ENCODE peak calls at places on chromosome 12, in seven cellular contexts. One of them, this sample, is unnamed.

GRCh38 chr12:10385181-10385613 is 4.6 kb downstream of the KLRK1 start:
- DNase-seq in lower lobe of right lung: no peak
- DNase-seq in esophagus squamous epithelium: no peak
- DNase-seq in upper lobe of right lung: no peak
- DNase-seq in Peyer's patch: no peak
- DNase-seq in neural progenitor cell: no peak
- DNase-seq in fibroblast of lung: peak; percentile 89
- DNase-seq in this sample: no peak

GRCh38 chr12:78866518-78866917 is 1.9 kb downstream of the SYT1 start:
- DNase-seq in lower lobe of right lung: no peak
- DNase-seq in upper lobe of right lung: no peak
- DNase-seq in fibroblast of lung: peak; percentile 15
- DNase-seq in neural progenitor cell: no peak
- DNase-seq in Peyer's patch: no peak
- DNase-seq in esophagus squamous epithelium: no peak
- DNase-seq in this sample: no peak

GRCh38 chr12:10341892-10342509 is 34.3 kb downstream of the KLRD1 start:
- DNase-seq in upper lobe of right lung: no peak
- DNase-seq in fibroblast of lung: no peak
- DNase-seq in lower lobe of right lung: no peak
- DNase-seq in neural progenitor cell: no peak
- DNase-seq in Peyer's patch: no peak
- DNase-seq in esophagus squamous epithelium: no peak
- DNase-seq in this sample: no peak

GRCh38 chr12:131892711-131893604 is 1.5 kb upstream of the ULK1 start:
- DNase-seq in Peyer's patch: no peak
- DNase-seq in lower lobe of right lung: no peak
- DNase-seq in esophagus squamous epithelium: no peak
- DNase-seq in fibroblast of lung: no peak
- DNase-seq in neural progenitor cell: no peak
- DNase-seq in upper lobe of right lung: no peak
- DNase-seq in this sample: no peak

GRCh38 chr12:109615556-109616229 is 42.1 kb downstream of the MVK start:
- DNase-seq in fibroblast of lung: no peak
- DNase-seq in esophagus squamous epithelium: no peak
- DNase-seq in Peyer's patch: no peak
- DNase-seq in lower lobe of right lung: no peak
- DNase-seq in neural progenitor cell: no peak
- DNase-seq in upper lobe of right lung: no peak
- DNase-seq in this sample: no peak

GRCh38 chr12:20426191-20426590 is 57.9 kb downstream of the PDE3A start:
- DNase-seq in esophagus squamous epithelium: no peak
- DNase-seq in lower lobe of right lung: no peak
- DNase-seq in fibroblast of lung: no peak
- DNase-seq in neural progenitor cell: no peak
- DNase-seq in Peyer's patch: no peak
- DNase-seq in upper lobe of right lung: no peak
- DNase-seq in this sample: no peak

GRCh38 chr12:89016970-89017778 is 335.1 kb downstream of the DUSP6 start:
- DNase-seq in lower lobe of right lung: no peak
- DNase-seq in fibroblast of lung: peak; percentile 62
- DNase-seq in neural progenitor cell: peak; percentile 83
- DNase-seq in upper lobe of right lung: peak; percentile 59
- DNase-seq in esophagus squamous epithelium: no peak
- DNase-seq in Peyer's patch: peak; percentile 48
- DNase-seq in this sample: no peak

GRCh38 chr12:189622-189962 is 24.4 kb downstream of the SLC6A12 start:
- DNase-seq in esophagus squamous epithelium: no peak
- DNase-seq in fibroblast of lung: no peak
- DNase-seq in lower lobe of right lung: peak; percentile 30
- DNase-seq in neural progenitor cell: no peak
- DNase-seq in upper lobe of right lung: no peak
- DNase-seq in Peyer's patch: no peak
- DNase-seq in this sample: no peak

GRCh38 chr12:153080-153746 is 60.7 kb downstream of the SLC6A12 start:
- DNase-seq in fibroblast of lung: peak; percentile 38
- DNase-seq in Peyer's patch: peak; percentile 86
- DNase-seq in upper lobe of right lung: peak; percentile 84
- DNase-seq in neural progenitor cell: peak; percentile 89
- DNase-seq in esophagus squamous epithelium: no peak
- DNase-seq in lower lobe of right lung: peak; percentile 80
- DNase-seq in this sample: peak; percentile 56

GRCh38 chr12:49892084-49892731 is 11.5 kb downstream of the FAIM2 start:
- DNase-seq in neural progenitor cell: no peak
- DNase-seq in fibroblast of lung: no peak
- DNase-seq in upper lobe of right lung: no peak
- DNase-seq in lower lobe of right lung: no peak
- DNase-seq in Peyer's patch: no peak
- DNase-seq in esophagus squamous epithelium: no peak
- DNase-seq in this sample: no peak

GRCh38 chr12:129605666-129606065 is 298.2 kb downstream of the TMEM132D start:
- DNase-seq in upper lobe of right lung: no peak
- DNase-seq in fibroblast of lung: peak; percentile 49
- DNase-seq in lower lobe of right lung: no peak
- DNase-seq in neural progenitor cell: peak; percentile 36
- DNase-seq in Peyer's patch: no peak
- DNase-seq in esophagus squamous epithelium: no peak
- DNase-seq in this sample: no peak

GRCh38 chr12:121388421-121388981 is 11.4 kb upstream of the RNF34 start:
- DNase-seq in lower lobe of right lung: no peak
- DNase-seq in upper lobe of right lung: no peak
- DNase-seq in esophagus squamous epithelium: no peak
- DNase-seq in neural progenitor cell: no peak
- DNase-seq in fibroblast of lung: peak; percentile 86
- DNase-seq in Peyer's patch: no peak
- DNase-seq in this sample: no peak

GRCh38 chr12:60830381-60830780 is 1234.6 kb downstream of the SLC16A7 start:
- DNase-seq in esophagus squamous epithelium: no peak
- DNase-seq in Peyer's patch: no peak
- DNase-seq in fibroblast of lung: no peak
- DNase-seq in lower lobe of right lung: no peak
- DNase-seq in upper lobe of right lung: no peak
- DNase-seq in neural progenitor cell: no peak
- DNase-seq in this sample: no peak

GRCh38 chr12:62319058-62319457 is 58.9 kb downstream of the USP15 start:
- DNase-seq in neural progenitor cell: no peak
- DNase-seq in esophagus squamous epithelium: no peak
- DNase-seq in lower lobe of right lung: no peak
- DNase-seq in upper lobe of right lung: no peak
- DNase-seq in Peyer's patch: no peak
- DNase-seq in fibroblast of lung: no peak
- DNase-seq in this sample: no peak

GRCh38 chr12:43675048-43675904 is 83.3 kb downstream of the PUS7L start:
- DNase-seq in neural progenitor cell: no peak
- DNase-seq in esophagus squamous epithelium: no peak
- DNase-seq in upper lobe of right lung: no peak
- DNase-seq in Peyer's patch: no peak
- DNase-seq in fibroblast of lung: peak; percentile 7
- DNase-seq in lower lobe of right lung: peak; percentile 36
- DNase-seq in this sample: no peak

GRCh38 chr12:76023069-76023690 is 8.4 kb downstream of the PHLDA1 start:
- DNase-seq in esophagus squamous epithelium: no peak
- DNase-seq in lower lobe of right lung: no peak
- DNase-seq in upper lobe of right lung: no peak
- DNase-seq in neural progenitor cell: no peak
- DNase-seq in fibroblast of lung: no peak
- DNase-seq in Peyer's patch: no peak
- DNase-seq in this sample: no peak

GRCh38 chr12:65905941-65906471 is 81.7 kb downstream of the HMGA2 start:
- DNase-seq in neural progenitor cell: no peak
- DNase-seq in Peyer's patch: no peak
- DNase-seq in lower lobe of right lung: no peak
- DNase-seq in esophagus squamous epithelium: no peak
- DNase-seq in fibroblast of lung: no peak
- DNase-seq in upper lobe of right lung: no peak
- DNase-seq in this sample: no peak

GRCh38 chr12:50224026-50224692 is 57.0 kb upstream of the CERS5 start:
- DNase-seq in esophagus squamous epithelium: no peak
- DNase-seq in fibroblast of lung: peak; percentile 73
- DNase-seq in Peyer's patch: peak; percentile 67
- DNase-seq in neural progenitor cell: peak; percentile 38
- DNase-seq in lower lobe of right lung: no peak
- DNase-seq in upper lobe of right lung: no peak
- DNase-seq in this sample: peak; percentile 15

GRCh38 chr12:81086342-81086741 is 8.5 kb downstream of the ACSS3 start:
- DNase-seq in neural progenitor cell: peak; percentile 69
- DNase-seq in lower lobe of right lung: no peak
- DNase-seq in Peyer's patch: no peak
- DNase-seq in esophagus squamous epithelium: no peak
- DNase-seq in fibroblast of lung: no peak
- DNase-seq in upper lobe of right lung: no peak
- DNase-seq in this sample: no peak

GRCh38 chr12:6278439-6279255 is 31.8 kb upstream of the PLEKHG6 start:
- DNase-seq in fibroblast of lung: peak; percentile 74
- DNase-seq in esophagus squamous epithelium: no peak
- DNase-seq in neural progenitor cell: peak; percentile 92
- DNase-seq in Peyer's patch: peak; percentile 93
- DNase-seq in upper lobe of right lung: peak; percentile 96
- DNase-seq in lower lobe of right lung: peak; percentile 92
- DNase-seq in this sample: peak; percentile 78

GRCh38 chr12:52582971-52583456 is 9.4 kb upstream of the KRT74 start:
- DNase-seq in neural progenitor cell: peak; percentile 83
- DNase-seq in fibroblast of lung: peak; percentile 27
- DNase-seq in upper lobe of right lung: peak; percentile 66
- DNase-seq in Peyer's patch: peak; percentile 78
- DNase-seq in lower lobe of right lung: no peak
- DNase-seq in esophagus squamous epithelium: no peak
- DNase-seq in this sample: peak; percentile 62

GRCh38 chr12:68745376-68745903 is 536 bp upstream of the SLC35E3 start:
- DNase-seq in esophagus squamous epithelium: no peak
- DNase-seq in upper lobe of right lung: no peak
- DNase-seq in Peyer's patch: no peak
- DNase-seq in fibroblast of lung: no peak
- DNase-seq in lower lobe of right lung: no peak
- DNase-seq in neural progenitor cell: no peak
- DNase-seq in this sample: no peak

GRCh38 chr12:40970320-40970907 is 217.7 kb upstream of the PDZRN4 start:
- DNase-seq in upper lobe of right lung: no peak
- DNase-seq in neural progenitor cell: peak; percentile 26
- DNase-seq in fibroblast of lung: no peak
- DNase-seq in lower lobe of right lung: no peak
- DNase-seq in Peyer's patch: no peak
- DNase-seq in esophagus squamous epithelium: no peak
- DNase-seq in this sample: no peak
- TF ChIP-seq CTCF in upper lobe of right lung: no peak
- TF ChIP-seq CTCF in neural progenitor cell: peak; percentile 51
- TF ChIP-seq CTCF in fibroblast of lung: no peak
- TF ChIP-seq CTCF in lower lobe of right lung: no peak
- TF ChIP-seq CTCF in Peyer's patch: no peak
- TF ChIP-seq CTCF in esophagus squamous epithelium: no peak
- TF ChIP-seq CTCF in this sample: no peak

GRCh38 chr12:70744133-70744532 is 106.9 kb upstream of the PTPRB start:
- DNase-seq in Peyer's patch: no peak
- DNase-seq in fibroblast of lung: peak; percentile 41
- DNase-seq in neural progenitor cell: no peak
- DNase-seq in lower lobe of right lung: no peak
- DNase-seq in esophagus squamous epithelium: no peak
- DNase-seq in upper lobe of right lung: no peak
- DNase-seq in this sample: no peak
- H3K27ac ChIP-seq in Peyer's patch: no peak overlapping the region
- H3K27ac ChIP-seq in fibroblast of lung: no peak overlapping the region
- H3K27ac ChIP-seq in neural progenitor cell: no peak overlapping the region
- H3K27ac ChIP-seq in lower lobe of right lung: no peak overlapping the region
- H3K27ac ChIP-seq in esophagus squamous epithelium: no peak overlapping the region
- H3K27ac ChIP-seq in upper lobe of right lung: no peak overlapping the region
- H3K27ac ChIP-seq in this sample: no peak overlapping the region

DNA sequence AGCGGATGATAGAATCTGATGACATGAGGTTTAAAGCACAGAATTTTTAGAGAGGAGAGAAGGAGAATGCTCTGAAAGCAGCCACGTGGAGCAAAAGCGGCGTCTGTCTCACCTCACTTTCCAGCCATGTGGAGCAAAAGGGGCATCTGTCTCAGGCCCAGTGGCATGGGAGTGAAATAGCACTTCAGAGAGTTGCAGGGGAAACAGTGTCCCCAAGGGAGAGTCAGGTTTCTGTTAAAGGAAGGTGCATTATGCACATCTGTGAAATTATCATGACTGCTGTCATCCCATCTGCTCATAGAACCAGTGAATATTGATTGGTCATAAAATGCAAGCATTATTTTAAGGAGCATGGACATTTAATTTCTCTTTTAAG is 123.9 kb downstream of the BICD1 start:
- DNase-seq in lower lobe of right lung: no peak
- DNase-seq in esophagus squamous epithelium: no peak
- DNase-seq in upper lobe of right lung: no peak
- DNase-seq in Peyer's patch: no peak
- DNase-seq in neural progenitor cell: no peak
- DNase-seq in fibroblast of lung: no peak
- DNase-seq in this sample: no peak
- TF ChIP-seq CTCF in lower lobe of right lung: no peak
- TF ChIP-seq CTCF in esophagus squamous epithelium: no peak
- TF ChIP-seq CTCF in upper lobe of right lung: no peak
- TF ChIP-seq CTCF in Peyer's patch: no peak
- TF ChIP-seq CTCF in neural progenitor cell: no peak
- TF ChIP-seq CTCF in fibroblast of lung: no peak
- TF ChIP-seq CTCF in this sample: no peak

DNA sequence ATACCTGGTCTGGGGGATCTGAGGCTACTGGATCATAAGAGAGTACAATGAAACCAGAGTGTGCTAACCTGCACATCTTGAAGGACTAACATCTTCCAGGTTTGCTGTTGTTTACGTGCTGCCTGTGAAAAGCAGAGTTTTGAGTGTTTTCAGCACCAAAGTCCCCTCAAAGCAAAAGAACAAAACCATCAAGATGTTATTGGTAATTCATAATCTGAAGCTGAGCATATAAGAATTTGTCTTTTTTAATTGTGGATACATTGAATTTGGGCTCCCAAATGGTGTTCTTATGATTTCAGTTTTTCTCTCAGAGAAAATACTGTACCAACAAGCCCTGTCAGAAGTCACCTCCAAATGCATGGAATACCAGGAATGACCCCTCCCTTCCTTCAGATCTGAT is 110.2 kb downstream of the BTG1 start:
- DNase-seq in upper lobe of right lung: no peak
- DNase-seq in lower lobe of right lung: no peak
- DNase-seq in fibroblast of lung: no peak
- DNase-seq in Peyer's patch: no peak
- DNase-seq in esophagus squamous epithelium: no peak
- DNase-seq in neural progenitor cell: no peak
- DNase-seq in this sample: no peak
- H3K27ac ChIP-seq in upper lobe of right lung: peak overlapping the region; percentile 27
- H3K27ac ChIP-seq in lower lobe of right lung: peak overlapping the region; percentile 69
- H3K27ac ChIP-seq in fibroblast of lung: no peak overlapping the region
- H3K27ac ChIP-seq in Peyer's patch: peak overlapping the region; percentile 76
- H3K27ac ChIP-seq in esophagus squamous epithelium: peak overlapping the region; percentile 45
- H3K27ac ChIP-seq in neural progenitor cell: no peak overlapping the region
- H3K27ac ChIP-seq in this sample: peak overlapping the region; percentile 66

GRCh38 chr12:112087055-112087850 is 21.3 kb downstream of the NAA25 start:
- DNase-seq in lower lobe of right lung: no peak
- DNase-seq in Peyer's patch: no peak
- DNase-seq in esophagus squamous epithelium: no peak
- DNase-seq in upper lobe of right lung: no peak
- DNase-seq in fibroblast of lung: no peak
- DNase-seq in neural progenitor cell: no peak
- DNase-seq in this sample: no peak
- TF ChIP-seq CTCF in lower lobe of right lung: no peak
- TF ChIP-seq CTCF in Peyer's patch: no peak
- TF ChIP-seq CTCF in esophagus squamous epithelium: no peak
- TF ChIP-seq CTCF in upper lobe of right lung: no peak
- TF ChIP-seq CTCF in fibroblast of lung: peak; percentile 40
- TF ChIP-seq CTCF in neural progenitor cell: no peak
- TF ChIP-seq CTCF in this sample: no peak